ENCODE peak calls at places on chromosomes 2 and 18, in four cellular contexts. V, J, I and K are unnamed samples.

GRCh38 chr2:101307503-101307902 is 998 bp downstream of the RNF149 start:
- DNase-seq in I (no peak), V (no peak), J (no peak), K (no peak)

GRCh38 chr2:85959826-85960225 is 71.0 kb upstream of the ST3GAL5 start:
- DNase-seq in V (no peak), J (no peak), I (no peak), K (no peak)

GRCh38 chr2:8279506-8279905 is 402.4 kb upstream of the ID2 start:
- DNase-seq in V (no peak), I (no peak), J (no peak), K (no peak)

GRCh38 chr2:72710418-72711152 is 115.2 kb downstream of the EXOC6B start:
- DNase-seq in I (no peak), V (no peak), J (no peak), K (no peak)

GRCh38 chr2:207528980-207529329 is 807 bp upstream of the CREB1 start:
- DNase-seq in I (no peak), V (no peak), J (peak), K (peak)

GRCh38 chr18:76126327-76126726 is 368.7 kb downstream of the ZNF516 start:
- DNase-seq in V (no peak), I (no peak), J (no peak), K (no peak)

GRCh38 chr18:50399582-50399981 is 24.7 kb downstream of the SKA1 start:
- DNase-seq in I (no peak), V (no peak), J (no peak), K (no peak)

GRCh38 chr2:130300970-130301348 is 41.7 kb upstream of the IMP4 start:
- DNase-seq in I (no peak), J (no peak), V (no peak), K (peak)

GRCh38 chr2:226799976-226800940 is 638 bp upstream of the IRS1 start:
- DNase-seq in I (no peak), V (peak), J (peak), K (peak)

GRCh38 chr2:45275806-45276205 is 266.6 kb upstream of the SIX2 start:
- DNase-seq in I (no peak), J (no peak), V (no peak), K (no peak)

GRCh38 chr2:86143307-86143706 is 37.3 kb downstream of the PTCD3 start:
- DNase-seq in V (no peak), J (no peak), I (no peak), K (no peak)

GRCh38 chr2:134231296-134231964 is 22.4 kb upstream of the MGAT5 start:
- DNase-seq in J (no peak), V (no peak), I (no peak), K (no peak)

GRCh38 chr18:22543764-22544163 is 126.0 kb upstream of the CTAGE1 start:
- DNase-seq in I (no peak), V (no peak), J (no peak), K (no peak)

GRCh38 chr2:47091118-47091517 is 64.0 kb downstream of the STPG4 start:
- DNase-seq in J (no peak), I (no peak), V (no peak), K (no peak)

GRCh38 chr2:240225116-240225515 is 84.7 kb upstream of the OTOS start:
- DNase-seq in V (no peak), I (no peak), J (no peak), K (no peak)

GRCh38 chr2:203030991-203031390 is 16.3 kb downstream of the NBEAL1 start:
- DNase-seq in V (no peak), J (no peak), I (no peak), K (no peak)

GRCh38 chr18:6757966-6758365 is 28.4 kb downstream of the ARHGAP28 start:
- DNase-seq in J (no peak), I (no peak), V (no peak), K (no peak)

GRCh38 chr2:10141736-10142639 is 19.4 kb downstream of the RRM2 start:
- DNase-seq in V (peak), I (no peak), J (no peak), K (no peak)

GRCh38 chr2:10557506-10558265 is 109.6 kb upstream of the ODC1 start:
- DNase-seq in J (no peak), I (no peak), V (no peak), K (peak)

GRCh38 chr18:44128365-44128764 is 552.3 kb upstream of the SETBP1 start:
- DNase-seq in J (no peak), V (no peak), I (no peak), K (no peak)